ENCODE peak calls at places on chromosomes 13 and 19, in four cellular contexts. K is A549, I is thoracic aorta, A is AG04450. Q is an unnamed sample.

GRCh38 chr13:35990196-35990595 is 141.0 kb downstream of the DCLK1 start:
- DNase-seq in K (no peak), I (no peak), A (no peak), Q (no peak)

GRCh38 chr13:107347641-107348369 is 779.9 kb upstream of the ARGLU1 start:
- DNase-seq in K (no peak), I (no peak), A (no peak), Q (no peak)

GRCh38 chr13:113848020-113848419 is 15.9 kb downstream of the GAS6 start:
- DNase-seq in K (no peak), I (no peak), A (no peak), Q (no peak)

GRCh38 chr19:6519289-6519688 is 11.5 kb upstream of the TNFSF9 start:
- DNase-seq in K (peak), I (no peak), A (no peak), Q (no peak)

GRCh38 chr13:26679411-26679810 is 81.2 kb downstream of the GPR12 start:
- DNase-seq in K (no peak), I (no peak), A (peak), Q (no peak)

GRCh38 chr19:18501832-18502231 is 20.0 kb downstream of the ELL start:
- DNase-seq in K (no peak), I (no peak), A (no peak), Q (no peak)

GRCh38 chr19:49553451-49554271 is 25.9 kb downstream of the RCN3 start:
- DNase-seq in K (no peak), I (no peak), A (no peak), Q (no peak)

GRCh38 chr19:4390017-4390861 is 10.1 kb downstream of the SH3GL1 start:
- DNase-seq in K (no peak), I (no peak), A (no peak), Q (no peak)

GRCh38 chr13:82654851-82655517 is 1227.3 kb downstream of the SLITRK1 start:
- DNase-seq in K (no peak), I (peak), A (peak), Q (no peak)

GRCh38 chr19:7843521-7843920 is 13.5 kb downstream of the EVI5L start:
- DNase-seq in K (no peak), I (no peak), A (no peak), Q (no peak)

GRCh38 chr13:108352599-108352998 is 83.1 kb downstream of the TNFSF13B start:
- DNase-seq in K (no peak), I (no peak), A (no peak), Q (no peak)

GRCh38 chr13:31434613-31435012 is 234.8 kb downstream of the B3GLCT start:
- DNase-seq in K (no peak), I (no peak), A (no peak), Q (no peak)

GRCh38 chr13:94700536-94700935 is 11.8 kb downstream of the SOX21 start:
- DNase-seq in K (no peak), I (no peak), A (no peak), Q (no peak)

GRCh38 chr19:13099073-13099999 is 3.3 kb downstream of the LYL1 start:
- DNase-seq in K (no peak), I (no peak), A (no peak), Q (no peak)

GRCh38 chr13:107205318-107206112 is 637.6 kb upstream of the ARGLU1 start:
- DNase-seq in K (peak), I (no peak), A (peak), Q (no peak)

GRCh38 chr19:30646806-30647205 is 274.6 kb downstream of the ZNF536 start:
- DNase-seq in K (no peak), I (no peak), A (no peak), Q (no peak)

GRCh38 chr19:29526730-29527499 is 1.1 kb downstream of the VSTM2B start:
- DNase-seq in K (peak), I (no peak), A (no peak), Q (no peak)

GRCh38 chr13:21231426-21231945 is 55.0 kb downstream of the MRPL57 start:
- DNase-seq in K (no peak), I (no peak), A (no peak), Q (no peak)

GRCh38 chr19:18784786-18785120 is 6.4 kb downstream of the COMP start:
- DNase-seq in K (no peak), I (no peak), A (no peak), Q (no peak)

GRCh38 chr13:49635599-49636433 is 7.5 kb downstream of the ARL11 start:
- DNase-seq in K (no peak), I (no peak), A (peak), Q (no peak)

GRCh38 chr13:79398915-79399314 is 7.1 kb downstream of the RBM26 start:
- DNase-seq in K (no peak), I (no peak), A (no peak), Q (no peak)

GRCh38 chr19:50419580-50420035 is 870 bp downstream of the SPIB start:
- DNase-seq in K (no peak), I (no peak), A (no peak), Q (no peak)

GRCh38 chr13:92734068-92734467 is 492.5 kb upstream of the GPC6 start:
- DNase-seq in K (no peak), I (no peak), A (no peak), Q (no peak)

GRCh38 chr19:2064788-2065524 is 13.9 kb upstream of the MKNK2 start:
- DNase-seq in K (no peak), I (no peak), A (no peak), Q (no peak)

GRCh38 chr19:36916991-36917390 is 859 bp downstream of the ZNF568 start:
- DNase-seq in K (peak), I (no peak), A (no peak), Q (peak)

GRCh38 chr13:97849305-97849704 is 104.2 kb upstream of the IPO5 start:
- DNase-seq in K (peak), I (no peak), A (peak), Q (peak)

GRCh38 chr19:14554382-14554812 is 17.5 kb downstream of the NDUFB7 start:
- DNase-seq in K (no peak), I (no peak), A (no peak), Q (no peak)

GRCh38 chr19:16764793-16765433 is 45.3 kb downstream of the NWD1 start:
- DNase-seq in K (no peak), I (no peak), A (no peak), Q (no peak)

GRCh38 chr13:34179481-34179880 is 361.5 kb downstream of the RFC3 start:
- DNase-seq in K (no peak), I (no peak), A (no peak), Q (no peak)

GRCh38 chr13:39463611-39464010 is 139.4 kb downstream of the LHFPL6 start:
- DNase-seq in K (no peak), I (no peak), A (no peak), Q (no peak)

GRCh38 chr13:93262729-93263128 is 36.1 kb downstream of the GPC6 start:
- DNase-seq in K (peak), I (no peak), A (no peak), Q (no peak)

GRCh38 chr13:60617863-60618733 is 221.1 kb downstream of the TDRD3 start:
- DNase-seq in K (peak), I (no peak), A (no peak), Q (no peak)

GRCh38 chr19:4976412-4977298 is 7.7 kb downstream of the KDM4B start:
- DNase-seq in K (peak), I (peak), A (peak), Q (peak)

GRCh38 chr13:27027086-27027667 is 144.4 kb downstream of the USP12 start:
- DNase-seq in K (no peak), I (no peak), A (no peak), Q (no peak)

GRCh38 chr19:38304866-38305429 is 897 bp downstream of the C19orf33 start:
- DNase-seq in K (peak), I (no peak), A (no peak), Q (no peak)

GRCh38 chr19:38304352-38304865 is 358 bp downstream of the C19orf33 start:
- DNase-seq in K (no peak), I (no peak), A (no peak), Q (no peak)

GRCh38 chr19:38307076-38307475 is 3.0 kb downstream of the C19orf33 start:
- DNase-seq in K (no peak), I (no peak), A (no peak), Q (no peak)

GRCh38 chr19:38306236-38306635 is 2.2 kb downstream of the C19orf33 start:
- DNase-seq in K (no peak), I (no peak), A (no peak), Q (no peak)

GRCh38 chr19:38303517-38304351 is at the start of gene C19orf33:
- DNase-seq in K (peak), I (no peak), A (no peak), Q (no peak)
- H3K4me3 ChIP-seq in K (peak), I (no peak), A (no peak), Q (no peak)

DNA sequence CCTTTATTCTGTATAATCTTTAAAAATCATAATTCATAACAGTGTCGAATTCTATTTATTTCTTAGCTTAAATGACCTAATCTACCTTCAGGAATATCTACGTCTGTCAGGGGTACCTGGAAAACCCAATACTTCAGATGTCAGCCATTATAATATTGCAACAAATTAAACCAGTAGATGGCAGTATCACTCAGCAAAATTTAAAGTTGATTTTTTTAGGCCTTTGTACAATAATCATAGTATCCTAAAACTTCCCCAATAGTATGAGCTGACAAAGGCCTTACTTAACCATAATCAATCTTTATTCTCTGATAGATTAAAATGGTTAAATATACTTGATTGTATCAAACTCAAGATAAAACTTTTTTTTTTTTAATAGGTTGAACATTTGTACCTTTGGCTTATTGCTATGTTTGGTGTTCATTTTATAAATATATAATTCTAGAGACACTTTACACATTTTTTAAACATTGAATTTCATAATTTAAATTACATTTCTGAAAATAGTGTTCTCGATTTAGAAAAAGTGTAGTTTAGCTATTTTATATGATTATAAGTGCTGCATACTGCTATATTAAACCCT is 830.2 kb upstream of the SPRY2 start:
- DNase-seq in K (peak), I (no peak), A (no peak), Q (no peak)
- TF ChIP-seq CTCF in K (peak), I (no peak), A (peak), Q (peak)

GRCh38 chr19:3269972-3270667 is 45.7 kb downstream of the CELF5 start:
- DNase-seq in K (no peak), I (no peak), A (no peak), Q (no peak)
- H3K4me3 ChIP-seq in K (no peak), I (no peak), A (no peak), Q (no peak)

GRCh38 chr13:41196620-41197019 is 2.3 kb upstream of the KBTBD7 start:
- DNase-seq in K (no peak), I (no peak), A (no peak), Q (no peak)

GRCh38 chr13:41199061-41199460 is 4.7 kb upstream of the KBTBD7 start:
- DNase-seq in K (no peak), I (no peak), A (no peak), Q (no peak)

GRCh38 chr13:41196011-41196410 is 1.6 kb upstream of the KBTBD7 start:
- DNase-seq in K (no peak), I (no peak), A (no peak), Q (no peak)

GRCh38 chr13:41199526-41199925 is 5.2 kb upstream of the KBTBD7 start:
- DNase-seq in K (no peak), I (no peak), A (no peak), Q (no peak)

DNA sequence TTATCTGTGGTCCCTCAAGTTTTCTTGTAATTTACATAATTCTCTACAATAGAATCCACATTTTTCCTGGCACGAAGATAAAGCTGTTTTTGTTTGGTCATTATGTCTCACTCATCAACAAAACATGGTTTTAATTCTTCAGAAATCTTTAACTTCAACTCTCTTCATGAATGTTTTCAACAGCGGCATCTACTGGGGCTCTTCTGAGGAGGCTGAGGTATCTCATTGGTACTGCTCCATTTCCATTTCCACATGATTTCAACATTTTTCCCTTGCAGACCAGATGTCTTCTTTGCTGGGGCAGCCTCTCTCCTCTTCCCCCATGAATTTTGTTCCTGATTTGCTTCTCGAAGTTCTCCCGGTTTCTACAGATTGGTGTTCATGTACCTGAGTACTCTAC is 5.8 kb upstream of the KBTBD7 start:
- DNase-seq in K (no peak), I (no peak), A (no peak), Q (no peak)
- TF ChIP-seq CTCF in K (no peak), I (no peak), A (no peak), Q (no peak)